ENCODE peak calls at places on chromosomes 4 and X, in five cellular contexts. One of them, this sample, is unnamed. For H3K4me1, the result is how much of the 10 kb centered on the place peaks cover.

GRCh38 chr4:87679449-87680169 is 29.5 kb downstream of the DMP1 start:
- DNase-seq in GM12878: peak
- DNase-seq in lower lobe of right lung: no peak
- DNase-seq in mesendoderm: peak
- DNase-seq in iPS DF 6.9: peak
- DNase-seq in this sample: peak

GRCh38 chr4:2937986-2938385 is 25.2 kb downstream of the NOP14 start:
- DNase-seq in GM12878: no peak
- DNase-seq in lower lobe of right lung: no peak
- DNase-seq in mesendoderm: no peak
- DNase-seq in iPS DF 6.9: no peak
- DNase-seq in this sample: peak

GRCh38 chr4:2817701-2818350 is 24.9 kb downstream of the SH3BP2 start:
- DNase-seq in GM12878: no peak
- DNase-seq in lower lobe of right lung: no peak
- DNase-seq in mesendoderm: peak
- DNase-seq in iPS DF 6.9: no peak
- DNase-seq in this sample: no peak

GRCh38 chr4:105140684-105141490 is 5.8 kb upstream of the TET2 start:
- DNase-seq in GM12878: no peak
- DNase-seq in lower lobe of right lung: no peak
- DNase-seq in mesendoderm: peak
- DNase-seq in iPS DF 6.9: no peak
- DNase-seq in this sample: no peak

GRCh38 chr4:171142639-171143038 is 670.6 kb upstream of the GALNTL6 start:
- DNase-seq in GM12878: no peak
- DNase-seq in lower lobe of right lung: no peak
- DNase-seq in mesendoderm: no peak
- DNase-seq in iPS DF 6.9: no peak
- DNase-seq in this sample: no peak

GRCh38 chrX:39840141-39841126 is 257.3 kb downstream of the BCOR start:
- DNase-seq in GM12878: no peak
- DNase-seq in lower lobe of right lung: no peak
- DNase-seq in mesendoderm: no peak
- DNase-seq in iPS DF 6.9: no peak
- DNase-seq in this sample: peak

GRCh38 chr4:26342328-26343040 is 21.7 kb downstream of the RBPJ start:
- DNase-seq in GM12878: no peak
- DNase-seq in lower lobe of right lung: no peak
- DNase-seq in mesendoderm: no peak
- DNase-seq in iPS DF 6.9: no peak
- DNase-seq in this sample: no peak

GRCh38 chrX:37926700-37927099 is 79.3 kb upstream of the DYNLT3 start:
- DNase-seq in GM12878: peak
- DNase-seq in lower lobe of right lung: no peak
- DNase-seq in mesendoderm: peak
- DNase-seq in iPS DF 6.9: no peak
- DNase-seq in this sample: no peak

GRCh38 chr4:175369087-175369486 is 443.0 kb downstream of the GPM6A start:
- DNase-seq in GM12878: no peak
- DNase-seq in lower lobe of right lung: no peak
- DNase-seq in mesendoderm: no peak
- DNase-seq in iPS DF 6.9: no peak
- DNase-seq in this sample: no peak

GRCh38 chr4:26086621-26087068 is 172.6 kb downstream of the SMIM20 start:
- DNase-seq in GM12878: no peak
- DNase-seq in lower lobe of right lung: no peak
- DNase-seq in mesendoderm: no peak
- DNase-seq in iPS DF 6.9: no peak
- DNase-seq in this sample: no peak

GRCh38 chrX:12975670-12975965 is 708 bp downstream of the TMSB4X start:
- DNase-seq in GM12878: no peak
- DNase-seq in lower lobe of right lung: peak
- DNase-seq in mesendoderm: no peak
- DNase-seq in iPS DF 6.9: no peak
- DNase-seq in this sample: no peak

GRCh38 chr4:83356899-83357661 is 22.4 kb upstream of the HPSE start:
- DNase-seq in GM12878: no peak
- DNase-seq in lower lobe of right lung: no peak
- DNase-seq in mesendoderm: peak
- DNase-seq in iPS DF 6.9: no peak
- DNase-seq in this sample: no peak

GRCh38 chrX:119762718-119763117 is 4.3 kb downstream of the SOWAHD start:
- DNase-seq in GM12878: no peak
- DNase-seq in lower lobe of right lung: no peak
- DNase-seq in mesendoderm: peak
- DNase-seq in iPS DF 6.9: no peak
- DNase-seq in this sample: no peak

GRCh38 chrX:40573763-40574162 is 7.0 kb upstream of the ATP6AP2 start:
- DNase-seq in GM12878: no peak
- DNase-seq in lower lobe of right lung: no peak
- DNase-seq in mesendoderm: peak
- DNase-seq in iPS DF 6.9: no peak
- DNase-seq in this sample: no peak

GRCh38 chr4:80452768-80453167 is 117.2 kb downstream of the CFAP299 start:
- DNase-seq in GM12878: no peak
- DNase-seq in lower lobe of right lung: no peak
- DNase-seq in mesendoderm: no peak
- DNase-seq in iPS DF 6.9: no peak
- DNase-seq in this sample: no peak

GRCh38 chr4:120431180-120431579 is 364.5 kb upstream of the MAD2L1 start:
- DNase-seq in GM12878: no peak
- DNase-seq in lower lobe of right lung: no peak
- DNase-seq in mesendoderm: no peak
- DNase-seq in iPS DF 6.9: no peak
- DNase-seq in this sample: no peak

GRCh38 chr4:83129258-83129657 is 14.7 kb upstream of the PLAC8 start:
- DNase-seq in GM12878: no peak
- DNase-seq in lower lobe of right lung: no peak
- DNase-seq in mesendoderm: no peak
- DNase-seq in iPS DF 6.9: no peak
- DNase-seq in this sample: no peak

GRCh38 chr4:74318270-74318669 is 10.0 kb downstream of the EPGN start:
- DNase-seq in GM12878: no peak
- DNase-seq in lower lobe of right lung: no peak
- DNase-seq in mesendoderm: no peak
- DNase-seq in iPS DF 6.9: no peak
- DNase-seq in this sample: no peak

GRCh38 chrX:48465336-48465933 is 4.6 kb downstream of the SLC38A5 start:
- DNase-seq in GM12878: no peak
- DNase-seq in lower lobe of right lung: no peak
- DNase-seq in mesendoderm: no peak
- DNase-seq in iPS DF 6.9: no peak
- DNase-seq in this sample: no peak

GRCh38 chrX:13506574-13506973 is 62.8 kb upstream of the EGFL6 start:
- DNase-seq in GM12878: no peak
- DNase-seq in lower lobe of right lung: peak
- DNase-seq in mesendoderm: peak
- DNase-seq in iPS DF 6.9: no peak
- DNase-seq in this sample: peak

GRCh38 chr4:69156913-69157312 is 57.6 kb downstream of the UGT2B11 start:
- DNase-seq in GM12878: no peak
- DNase-seq in lower lobe of right lung: no peak
- DNase-seq in mesendoderm: peak
- DNase-seq in iPS DF 6.9: peak
- DNase-seq in this sample: no peak

GRCh38 chr4:188869581-188869980 is 730.3 kb downstream of the TRIML1 start:
- DNase-seq in GM12878: no peak
- DNase-seq in lower lobe of right lung: no peak
- DNase-seq in mesendoderm: no peak
- DNase-seq in iPS DF 6.9: no peak
- DNase-seq in this sample: no peak

GRCh38 chr4:156968479-156968984 is 3.1 kb downstream of the PDGFC start:
- DNase-seq in GM12878: no peak
- DNase-seq in lower lobe of right lung: peak
- DNase-seq in mesendoderm: peak
- DNase-seq in iPS DF 6.9: peak
- DNase-seq in this sample: peak

GRCh38 chr4:41120297-41121217 is 93.8 kb downstream of the APBB2 start:
- DNase-seq in GM12878: no peak
- DNase-seq in lower lobe of right lung: peak
- DNase-seq in mesendoderm: no peak
- DNase-seq in iPS DF 6.9: no peak
- DNase-seq in this sample: peak

GRCh38 chr4:11722218-11722617 is 293.5 kb upstream of the HS3ST1 start:
- DNase-seq in GM12878: no peak
- DNase-seq in lower lobe of right lung: no peak
- DNase-seq in mesendoderm: no peak
- DNase-seq in iPS DF 6.9: no peak
- DNase-seq in this sample: no peak

GRCh38 chr4:123342498-123342897 is 54.1 kb upstream of the SPRY1 start:
- DNase-seq in GM12878: no peak
- DNase-seq in lower lobe of right lung: no peak
- DNase-seq in mesendoderm: no peak
- DNase-seq in iPS DF 6.9: no peak
- DNase-seq in this sample: no peak

GRCh38 chr4:123339507-123340380 is 56.9 kb upstream of the SPRY1 start:
- DNase-seq in GM12878: no peak
- DNase-seq in lower lobe of right lung: no peak
- DNase-seq in mesendoderm: no peak
- DNase-seq in iPS DF 6.9: no peak
- DNase-seq in this sample: no peak

GRCh38 chr4:123340381-123340701 is 56.3 kb upstream of the SPRY1 start:
- DNase-seq in GM12878: no peak
- DNase-seq in lower lobe of right lung: no peak
- DNase-seq in mesendoderm: no peak
- DNase-seq in iPS DF 6.9: no peak
- DNase-seq in this sample: no peak

GRCh38 chr4:123343400-123344060 is 53.1 kb upstream of the SPRY1 start:
- DNase-seq in GM12878: no peak
- DNase-seq in lower lobe of right lung: no peak
- DNase-seq in mesendoderm: no peak
- DNase-seq in iPS DF 6.9: no peak
- DNase-seq in this sample: no peak

GRCh38 chr4:123338715-123339114 is 57.9 kb upstream of the SPRY1 start:
- DNase-seq in GM12878: no peak
- DNase-seq in lower lobe of right lung: no peak
- DNase-seq in mesendoderm: no peak
- DNase-seq in iPS DF 6.9: no peak
- DNase-seq in this sample: no peak
- H3K4me3 ChIP-seq in GM12878: no peak
- H3K4me3 ChIP-seq in lower lobe of right lung: no peak
- H3K4me3 ChIP-seq in mesendoderm: no peak
- H3K4me3 ChIP-seq in iPS DF 6.9: no peak
- H3K4me3 ChIP-seq in this sample: no peak

GRCh38 chr4:8507251-8507570 is 66.6 kb downstream of the TRMT44 start:
- DNase-seq in GM12878: no peak
- DNase-seq in lower lobe of right lung: no peak
- DNase-seq in mesendoderm: no peak
- DNase-seq in iPS DF 6.9: no peak
- DNase-seq in this sample: no peak
- H3K4me1 ChIP-seq in GM12878: under half
- H3K4me1 ChIP-seq in lower lobe of right lung: under half
- H3K4me1 ChIP-seq in mesendoderm: under half
- H3K4me1 ChIP-seq in iPS DF 6.9: under half
- H3K4me1 ChIP-seq in this sample: under half

GRCh38 chr4:145071560-145071959 is 26.4 kb downstream of the ANAPC10 start:
- DNase-seq in GM12878: no peak
- DNase-seq in lower lobe of right lung: no peak
- DNase-seq in mesendoderm: no peak
- DNase-seq in iPS DF 6.9: no peak
- DNase-seq in this sample: no peak

GRCh38 chr4:145076473-145076855 is 21.5 kb downstream of the ANAPC10 start:
- DNase-seq in GM12878: no peak
- DNase-seq in lower lobe of right lung: no peak
- DNase-seq in mesendoderm: no peak
- DNase-seq in iPS DF 6.9: no peak
- DNase-seq in this sample: no peak

GRCh38 chr4:145081756-145082155 is 16.2 kb downstream of the ANAPC10 start:
- DNase-seq in GM12878: no peak
- DNase-seq in lower lobe of right lung: no peak
- DNase-seq in mesendoderm: no peak
- DNase-seq in iPS DF 6.9: no peak
- DNase-seq in this sample: no peak

DNA sequence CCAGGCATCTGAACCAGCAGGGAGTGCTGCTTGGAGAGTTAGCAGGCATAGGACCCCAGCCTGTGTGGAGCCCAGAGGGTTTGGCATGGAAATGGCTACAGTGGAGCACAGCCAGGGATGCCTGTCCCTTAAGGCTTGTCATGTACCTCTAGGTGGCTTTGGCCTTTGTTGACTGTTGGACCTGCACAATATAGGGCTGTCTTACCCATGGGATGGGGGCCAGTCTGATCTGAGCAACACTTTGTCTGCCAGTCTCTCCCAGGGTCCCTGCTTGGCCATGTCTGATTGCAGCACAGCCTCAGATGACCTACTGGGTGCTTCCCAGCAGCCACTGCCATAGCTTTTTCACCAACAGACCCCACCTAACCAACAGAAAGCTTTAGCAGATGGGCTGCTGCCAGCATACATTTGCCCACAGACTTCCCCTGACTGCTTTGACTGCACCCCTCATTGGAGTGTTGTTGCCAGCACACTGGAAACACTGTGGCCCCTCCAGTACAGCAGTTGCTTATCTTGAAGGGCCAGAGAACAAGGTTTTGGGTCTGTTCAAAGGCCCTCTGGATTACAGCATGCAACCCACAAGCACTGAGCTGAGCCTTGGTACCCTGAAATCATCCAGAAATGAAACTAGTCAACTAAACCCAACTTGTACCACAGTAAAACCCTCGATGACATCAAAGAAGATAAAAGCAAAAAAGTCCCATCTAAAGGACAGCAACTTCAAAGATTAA is 22.1 kb downstream of the ANAPC10 start:
- DNase-seq in GM12878: no peak
- DNase-seq in lower lobe of right lung: no peak
- DNase-seq in mesendoderm: no peak
- DNase-seq in iPS DF 6.9: no peak
- DNase-seq in this sample: no peak
- H3K27ac ChIP-seq in GM12878: no peak
- H3K27ac ChIP-seq in lower lobe of right lung: no peak
- H3K27ac ChIP-seq in mesendoderm: no peak
- H3K27ac ChIP-seq in iPS DF 6.9: no peak
- H3K27ac ChIP-seq in this sample: no peak

DNA sequence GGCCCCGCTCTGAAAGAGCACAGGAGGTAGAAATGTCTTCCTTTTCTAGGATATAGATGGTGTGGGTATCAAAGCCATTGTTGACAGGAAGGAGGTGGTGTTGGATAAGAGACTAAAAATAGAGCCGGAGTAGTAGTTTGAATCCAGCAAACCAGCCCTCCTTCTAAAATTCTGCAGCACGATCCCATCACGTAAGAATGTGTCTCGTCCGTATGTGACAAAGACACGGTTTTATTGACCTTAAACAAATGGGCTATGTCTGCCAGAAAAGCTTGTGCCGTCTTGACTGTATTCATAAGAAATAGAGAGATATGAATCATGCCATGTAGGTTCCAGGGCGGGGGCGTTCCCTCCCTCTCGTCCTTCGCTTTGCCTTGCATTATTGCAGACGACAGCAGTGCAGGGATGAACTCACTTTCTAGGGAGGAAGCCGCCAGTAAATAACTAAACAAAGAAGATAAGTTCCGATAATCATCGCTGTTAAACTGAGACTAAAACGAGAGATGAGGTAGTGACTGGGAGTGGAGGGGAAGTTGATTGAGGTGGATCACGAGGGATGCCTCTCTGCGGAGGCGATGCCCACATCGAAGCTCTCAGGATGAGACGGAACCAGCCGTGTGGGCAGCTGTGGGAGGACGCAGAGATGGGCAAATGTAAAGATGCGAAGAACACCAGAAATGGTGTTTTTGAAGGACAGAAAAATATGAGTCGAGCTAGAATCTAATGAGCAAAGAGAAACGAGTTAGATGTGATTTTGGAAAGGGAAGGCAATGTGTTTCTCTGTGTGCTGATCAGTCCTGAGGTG is 3.4 kb downstream of the TENM3 start:
- DNase-seq in GM12878: no peak
- DNase-seq in lower lobe of right lung: no peak
- DNase-seq in mesendoderm: peak
- DNase-seq in iPS DF 6.9: no peak
- DNase-seq in this sample: no peak
- H3K4me3 ChIP-seq in GM12878: no peak
- H3K4me3 ChIP-seq in lower lobe of right lung: no peak
- H3K4me3 ChIP-seq in mesendoderm: no peak
- H3K4me3 ChIP-seq in iPS DF 6.9: no peak
- H3K4me3 ChIP-seq in this sample: no peak

This sample was measured in aorta.